ENCODE peak calls at places on chromosomes 7 and 10, in seven cellular contexts. C is IMR-90, A is heart right ventricle, V is psoas muscle, R is fibroblast of lung, I is ovary, G is lower lobe of right lung. U is an unnamed sample.
A peak's percentile ranks its signal among the peaks of the same experiment; 100 is the strongest.

GRCh38 chr7:151795168-151795754 is 81.7 kb downstream of the PRKAG2 start:
- DNase-seq in C (no peak), A (no peak), V (no peak), R (no peak), I (no peak), G (no peak), U (peak; percentile 42)

GRCh38 chr7:114860196-114860595 is 61.7 kb upstream of the MDFIC start:
- DNase-seq in C (no peak), A (no peak), V (no peak), R (no peak), I (no peak), G (no peak), U (no peak)

GRCh38 chr7:37446371-37446770 is 2.3 kb downstream of the ELMO1 start:
- DNase-seq in C (no peak), A (no peak), V (no peak), R (no peak), I (no peak), G (no peak), U (no peak)

GRCh38 chr10:71431216-71431944 is 34.7 kb downstream of the CDH23 start:
- DNase-seq in C (no peak), A (no peak), V (no peak), R (no peak), I (peak; percentile 83), G (no peak), U (no peak)

GRCh38 chr7:44595934-44596635 is 10.3 kb upstream of the OGDH start:
- DNase-seq in C (peak; percentile 16), A (peak; percentile 14), V (no peak), R (no peak), I (no peak), G (no peak), U (no peak)

GRCh38 chr10:69217119-69217754 is 2.9 kb upstream of the HKDC1 start:
- DNase-seq in C (peak; percentile 80), A (no peak), V (no peak), R (peak; percentile 93), I (no peak), G (no peak), U (no peak)

GRCh38 chr7:105849122-105849855 is 27.1 kb downstream of the ATXN7L1 start:
- DNase-seq in C (no peak), A (no peak), V (no peak), R (no peak), I (no peak), G (no peak), U (no peak)

GRCh38 chr10:113216068-113216467 is 266.0 kb downstream of the TCF7L2 start:
- DNase-seq in C (no peak), A (no peak), V (no peak), R (no peak), I (no peak), G (no peak), U (no peak)

GRCh38 chr7:4266270-4267040 is 415.6 kb upstream of the FOXK1 start:
- DNase-seq in C (no peak), A (no peak), V (no peak), R (no peak), I (no peak), G (no peak), U (no peak)

GRCh38 chr7:139321071-139321745 is 19.9 kb upstream of the FMC1 start:
- DNase-seq in C (peak; percentile 38), A (no peak), V (no peak), R (no peak), I (no peak), G (no peak), U (no peak)

GRCh38 chr10:130567436-130567835 is 431.2 kb downstream of the GLRX3 start:
- DNase-seq in C (no peak), A (no peak), V (no peak), R (no peak), I (no peak), G (no peak), U (peak; percentile 76)

GRCh38 chr7:33118383-33118782 is 9.2 kb upstream of the RP9 start:
- DNase-seq in C (no peak), A (no peak), V (no peak), R (no peak), I (no peak), G (no peak), U (no peak)

GRCh38 chr7:123677316-123677715 is 21.6 kb downstream of the LMOD2 start:
- DNase-seq in C (no peak), A (no peak), V (no peak), R (no peak), I (no peak), G (no peak), U (no peak)
- H3K27ac ChIP-seq in C (no peak overlapping the region), A (no peak overlapping the region), V (peak overlapping the region; percentile 90), R (no peak overlapping the region), I (no peak overlapping the region), G (no peak overlapping the region), U (no peak overlapping the region)

GRCh38 chr10:102720337-102720736 is 5.9 kb downstream of the SFXN2 start:
- DNase-seq in C (no peak), A (no peak), V (no peak), R (no peak), I (no peak), G (no peak), U (no peak)
- H3K4me1 ChIP-seq in C (peaks cover 7% of the 10 kb centered on the region), A (peaks cover 26% of the 10 kb centered on the region), V (peaks cover 31% of the 10 kb centered on the region), R (no peaks in the 10 kb centered on the region), I (peaks cover 12% of the 10 kb centered on the region), G (peaks cover under 1% of the 10 kb centered on the region), U (peaks cover 11% of the 10 kb centered on the region)

GRCh38 chr10:88159127-88159829 is 295.9 kb downstream of the PTEN start:
- DNase-seq in C (no peak), A (no peak), V (no peak), R (no peak), I (no peak), G (no peak), U (no peak)
- H3K27ac ChIP-seq in C (peak overlapping the region; percentile 97), A (no peak overlapping the region), V (no peak overlapping the region), R (peak overlapping the region; percentile 67), I (no peak overlapping the region), G (no peak overlapping the region), U (no peak overlapping the region)

GRCh38 chr7:87147500-87147899 is 4.8 kb upstream of the DMTF1 start:
- DNase-seq in C (no peak), A (no peak), V (no peak), R (no peak), I (no peak), G (no peak), U (no peak)

GRCh38 chr7:87148332-87148955 is 3.8 kb upstream of the DMTF1 start:
- DNase-seq in C (peak; percentile 26), A (no peak), V (no peak), R (peak; percentile 5), I (no peak), G (no peak), U (no peak)

GRCh38 chr7:87151002-87151505 is 1.2 kb upstream of the DMTF1 start:
- DNase-seq in C (no peak), A (no peak), V (no peak), R (no peak), I (no peak), G (no peak), U (no peak)

GRCh38 chr7:87144173-87144657 is 8.0 kb upstream of the DMTF1 start:
- DNase-seq in C (no peak), A (no peak), V (no peak), R (no peak), I (no peak), G (no peak), U (no peak)

DNA sequence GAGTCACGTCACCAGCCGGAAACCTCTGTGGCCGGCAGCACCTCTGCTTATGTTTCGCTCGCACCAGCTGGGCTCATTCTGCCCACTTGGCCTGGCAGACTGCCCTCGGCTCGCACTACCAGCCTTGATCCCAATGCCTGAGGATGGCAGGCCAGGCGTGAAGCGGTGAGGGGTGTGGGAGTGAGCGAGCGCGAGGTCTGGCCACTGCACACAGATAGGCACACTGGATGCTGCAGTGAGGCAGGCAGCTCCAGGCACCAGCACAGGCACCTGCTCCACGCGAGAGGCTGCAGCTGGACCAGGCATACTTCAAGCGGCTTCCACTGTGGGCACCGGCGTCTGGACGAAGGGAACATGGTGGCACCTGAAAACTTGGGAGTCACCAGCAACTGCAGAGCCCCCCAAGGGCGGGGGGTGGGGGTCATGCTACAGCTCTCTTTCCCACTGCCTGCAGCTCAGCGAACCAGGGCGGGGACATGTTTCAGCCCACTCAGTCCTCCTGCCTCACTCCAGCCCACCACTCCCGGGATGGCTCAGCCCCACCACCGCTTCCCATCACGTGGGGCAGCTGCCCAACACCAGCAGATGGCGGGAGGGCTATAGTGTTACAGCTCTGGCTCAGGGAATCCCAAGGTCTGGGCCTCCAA is 5.4 kb upstream of the DMTF1 start:
- DNase-seq in C (no peak), A (no peak), V (peak; percentile 35), R (no peak), I (no peak), G (peak; percentile 46), U (no peak)
- H3K4me1 ChIP-seq in C (no peaks in the 10 kb centered on the region), A (peaks cover 7% of the 10 kb centered on the region), V (peaks cover 19% of the 10 kb centered on the region), R (peaks cover 2% of the 10 kb centered on the region), I (no peaks in the 10 kb centered on the region), G (peaks cover 8% of the 10 kb centered on the region), U (peaks cover 2% of the 10 kb centered on the region)

DNA sequence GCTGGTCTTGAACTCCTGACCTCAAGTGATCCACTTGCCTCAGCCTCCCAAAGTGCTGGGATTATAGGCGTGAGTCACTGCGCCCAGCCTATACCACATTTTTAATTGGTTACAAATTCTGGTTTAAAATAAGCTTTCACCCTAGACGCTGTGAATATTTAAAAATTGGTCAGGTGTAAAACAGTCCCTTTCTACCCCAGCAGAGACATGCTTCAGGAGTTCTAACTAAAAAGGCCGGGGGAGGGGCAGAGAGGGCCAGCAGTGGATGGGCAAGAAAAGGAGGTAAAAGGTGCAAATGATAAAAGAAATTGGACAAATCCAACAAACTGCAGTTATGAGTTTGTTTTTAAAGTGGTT is 70.0 kb downstream of the WAPL start:
- DNase-seq in C (no peak), A (no peak), V (no peak), R (no peak), I (no peak), G (no peak), U (no peak)
- H3K27ac ChIP-seq in C (no peak overlapping the region), A (no peak overlapping the region), V (no peak overlapping the region), R (no peak overlapping the region), I (no peak overlapping the region), G (no peak overlapping the region), U (no peak overlapping the region)

GRCh38 chr10:26857991-26858706 is 2.6 kb downstream of the ABI1 start:
- DNase-seq in C (peak; percentile 23), A (no peak), V (no peak), R (peak; percentile 56), I (no peak), G (no peak), U (no peak)
- H3K4me1 ChIP-seq in C (peaks cover 2% of the 10 kb centered on the region), A (peaks cover 58% of the 10 kb centered on the region), V (peaks cover 46% of the 10 kb centered on the region), R (no peaks in the 10 kb centered on the region), I (peaks cover 6% of the 10 kb centered on the region), G (peaks cover 57% of the 10 kb centered on the region), U (peaks cover 61% of the 10 kb centered on the region)

U was measured in left lung.